ENCODE peak calls at places on chromosomes 5 and 9, in six cellular contexts. O is AG09309; C is NCI-H1694 treated with DMSO at 0.1 percent for 48 hours; G is stimulated activated CD4-positive, alpha-beta T cell treated with anti-CD3 and anti-CD28 coated beads, Interleukin-1b, Interleukin-23, amount 100 ng/mL, for 24 hours; S is upper lobe of right lung; D is spleen. B is an unnamed sample.

GRCh38 chr5:73823508-73823925 is 197.5 kb downstream of the ARHGEF28 start:
- DNase-seq in O (no peak), C (no peak), G (no peak), S (no peak), D (no peak), B (no peak)

GRCh38 chr5:111548312-111548930 is 36.1 kb upstream of the STARD4 start:
- DNase-seq in O (no peak), C (no peak), G (no peak), S (no peak), D (no peak), B (no peak)

GRCh38 chr5:176659440-176659839 is 12.2 kb downstream of the TSPAN17 start:
- DNase-seq in O (no peak), C (no peak), G (no peak), S (no peak), D (no peak), B (no peak)

GRCh38 chr5:142432369-142432863 is 107.6 kb upstream of the SPRY4 start:
- DNase-seq in O (no peak), C (no peak), G (no peak), S (peak; percentile 74), D (peak; percentile 85), B (no peak)

GRCh38 chr5:102796014-102796413 is 40.9 kb downstream of the PAM start:
- DNase-seq in O (no peak), C (no peak), G (no peak), S (no peak), D (no peak), B (no peak)

GRCh38 chr5:67004730-67005350 is 191.8 kb downstream of the CD180 start:
- DNase-seq in O (no peak), C (no peak), G (no peak), S (no peak), D (no peak), B (no peak)

GRCh38 chr9:31520301-31521085 is 864.0 kb upstream of the ACO1 start:
- DNase-seq in O (no peak), C (no peak), G (no peak), S (no peak), D (no peak), B (no peak)

GRCh38 chr5:36242534-36243144 is 914 bp upstream of the NADK2 start:
- DNase-seq in O (no peak), C (no peak), G (no peak), S (no peak), D (peak; percentile 73), B (no peak)

GRCh38 chr9:128987800-128988199 is 40.3 kb downstream of the NUP188 start:
- DNase-seq in O (peak; percentile 54), C (no peak), G (no peak), S (no peak), D (no peak), B (no peak)

GRCh38 chr5:109550077-109550476 is 139.7 kb upstream of the MAN2A1 start:
- DNase-seq in O (no peak), C (no peak), G (no peak), S (no peak), D (no peak), B (no peak)

GRCh38 chr9:71269859-71270258 is 148.4 kb upstream of the TRPM3 start:
- DNase-seq in O (no peak), C (no peak), G (no peak), S (no peak), D (no peak), B (no peak)

GRCh38 chr9:124810513-124811355 is 33.8 kb downstream of the OLFML2A start:
- DNase-seq in O (no peak), C (no peak), G (no peak), S (no peak), D (no peak), B (peak; percentile 64)

GRCh38 chr5:76269259-76269958 is 133.7 kb upstream of the IQGAP2 start:
- DNase-seq in O (no peak), C (no peak), G (no peak), S (no peak), D (no peak), B (no peak)

GRCh38 chr5:62475072-62475471 is 62.5 kb downstream of the IPO11 start:
- DNase-seq in O (no peak), C (no peak), G (no peak), S (no peak), D (no peak), B (no peak)

GRCh38 chr9:97536480-97536879 is 35.0 kb downstream of the TMOD1 start:
- DNase-seq in O (no peak), C (no peak), G (no peak), S (peak; percentile 17), D (no peak), B (no peak)

GRCh38 chr9:134965421-134965820 is 47.7 kb upstream of the FCN1 start:
- DNase-seq in O (no peak), C (no peak), G (no peak), S (peak; percentile 61), D (peak; percentile 66), B (no peak)

B was measured in mesothelial cell of epicardium.